ENCODE peak calls at places on chromosomes 11 and 22, in eight cellular contexts. A is astrocyte, F is adrenal gland, V is nephron progenitor cell, W is omental fat pad, X is stomach, K is HCT116, N is MCF 10A. O is an unnamed sample.

GRCh38 chr22:29700206-29700948 is 19.4 kb upstream of the CABP7 start:
- DNase-seq in A (peak; percentile 47), F (no peak), V (no peak), W (no peak), X (no peak), K (no peak), N (no peak), O (no peak)

GRCh38 chr11:1782026-1782696 is 18.4 kb upstream of the CTSD start:
- DNase-seq in A (no peak), F (no peak), V (no peak), W (no peak), X (no peak), K (no peak), N (no peak), O (no peak)

GRCh38 chr11:134244593-134244992 is 8.6 kb downstream of the THYN1 start:
- DNase-seq in A (no peak), F (no peak), V (peak; percentile 16), W (no peak), X (no peak), K (no peak), N (peak; percentile 18), O (no peak)

GRCh38 chr22:38262051-38262795 is 10.6 kb downstream of the TMEM184B start:
- DNase-seq in A (no peak), F (peak; percentile 80), V (no peak), W (no peak), X (peak; percentile 71), K (no peak), N (peak; percentile 78), O (peak; percentile 74)

GRCh38 chr11:63845305-63845704 is 6.4 kb downstream of the MARK2 start:
- DNase-seq in A (peak; percentile 59), F (no peak), V (no peak), W (no peak), X (no peak), K (no peak), N (peak; percentile 69), O (no peak)

GRCh38 chr11:16125796-16126195 is 230.6 kb downstream of the SOX6 start:
- DNase-seq in A (no peak), F (no peak), V (no peak), W (no peak), X (no peak), K (no peak), N (no peak), O (no peak)

GRCh38 chr11:126459691-126460404 is 104.4 kb downstream of the ST3GAL4 start:
- DNase-seq in A (peak; percentile 38), F (no peak), V (no peak), W (no peak), X (no peak), K (no peak), N (no peak), O (no peak)

GRCh38 chr11:47083913-47084312 is 92.8 kb downstream of the ARFGAP2 start:
- DNase-seq in A (peak; percentile 80), F (no peak), V (no peak), W (no peak), X (no peak), K (no peak), N (peak; percentile 39), O (no peak)

GRCh38 chr11:78231962-78232459 is 43.3 kb downstream of the USP35 start:
- DNase-seq in A (peak; percentile 87), F (peak; percentile 76), V (no peak), W (no peak), X (no peak), K (no peak), N (peak; percentile 14), O (no peak)

GRCh38 chr11:73760066-73760679 is 701 bp downstream of the RAB6A start:
- DNase-seq in A (no peak), F (peak; percentile 76), V (peak; percentile 44), W (no peak), X (peak; percentile 37), K (no peak), N (peak; percentile 31), O (peak; percentile 65)

GRCh38 chr11:35398881-35399280 is 20.5 kb downstream of the SLC1A2 start:
- DNase-seq in A (no peak), F (no peak), V (no peak), W (no peak), X (no peak), K (no peak), N (no peak), O (no peak)

GRCh38 chr11:68832476-68833176 is 9.1 kb downstream of the CPT1A start:
- DNase-seq in A (no peak), F (peak; percentile 82), V (no peak), W (no peak), X (peak; percentile 56), K (no peak), N (no peak), O (peak; percentile 57)

GRCh38 chr11:27386176-27386575 is 23.2 kb upstream of the CCDC34 start:
- DNase-seq in A (no peak), F (no peak), V (no peak), W (no peak), X (no peak), K (no peak), N (no peak), O (no peak)

GRCh38 chr11:28585007-28585406 is 476.8 kb downstream of the METTL15 start:
- DNase-seq in A (peak; percentile 42), F (no peak), V (no peak), W (no peak), X (no peak), K (no peak), N (no peak), O (no peak)

GRCh38 chr22:25027552-25027951 is 75.0 kb downstream of the KIAA1671 start:
- DNase-seq in A (no peak), F (no peak), V (no peak), W (no peak), X (no peak), K (no peak), N (peak; percentile 40), O (peak; percentile 55)

GRCh38 chr11:92226331-92227232 is 2.0 kb downstream of the FAT3 start:
- DNase-seq in A (peak; percentile 6), F (no peak), V (peak; percentile 75), W (no peak), X (no peak), K (no peak), N (no peak), O (no peak)

GRCh38 chr11:43315966-43316365 is 4.2 kb downstream of the API5 start:
- DNase-seq in A (peak; percentile 1), F (no peak), V (no peak), W (no peak), X (no peak), K (no peak), N (no peak), O (no peak)

GRCh38 chr11:75497788-75498404 is 27.8 kb downstream of the GDPD5 start:
- DNase-seq in A (no peak), F (no peak), V (no peak), W (no peak), X (no peak), K (no peak), N (no peak), O (no peak)

GRCh38 chr22:18994056-18994455 is 58.0 kb upstream of the PRODH start:
- DNase-seq in A (no peak), F (no peak), V (no peak), W (no peak), X (no peak), K (no peak), N (no peak), O (no peak)

GRCh38 chr22:20916916-20917810 is at the start of gene CRKL:
- DNase-seq in A (peak; percentile 88), F (peak; percentile 98), V (peak; percentile 97), W (peak; percentile 76), X (peak; percentile 98), K (peak; percentile 94), N (peak; percentile 97), O (peak; percentile 96)
- TF ChIP-seq CTCF in A (peak; percentile 83), F (peak; percentile 97), V (peak; percentile 90), W (peak; percentile 86), X (peak; percentile 89), K (peak; percentile 98), N (peak; percentile 81), O (peak; percentile 97)

GRCh38 chr22:45915151-45915550 is 61.8 kb downstream of the WNT7B start:
- DNase-seq in A (no peak), F (no peak), V (no peak), W (no peak), X (no peak), K (no peak), N (no peak), O (no peak)

GRCh38 chr22:45912910-45913309 is 64.1 kb downstream of the WNT7B start:
- DNase-seq in A (no peak), F (no peak), V (no peak), W (no peak), X (no peak), K (no peak), N (no peak), O (no peak)

GRCh38 chr22:45916515-45916914 is 60.4 kb downstream of the WNT7B start:
- DNase-seq in A (no peak), F (no peak), V (no peak), W (no peak), X (no peak), K (no peak), N (peak; percentile 45), O (no peak)

GRCh38 chr22:45915841-45916240 is 61.1 kb downstream of the WNT7B start:
- DNase-seq in A (no peak), F (no peak), V (no peak), W (no peak), X (no peak), K (no peak), N (no peak), O (no peak)

GRCh38 chr22:45914309-45914708 is 62.7 kb downstream of the WNT7B start:
- DNase-seq in A (no peak), F (no peak), V (no peak), W (no peak), X (no peak), K (no peak), N (no peak), O (no peak)
- TF ChIP-seq CTCF in A (no peak), F (no peak), V (no peak), W (no peak), X (no peak), K (no peak), N (no peak), O (no peak)

DNA sequence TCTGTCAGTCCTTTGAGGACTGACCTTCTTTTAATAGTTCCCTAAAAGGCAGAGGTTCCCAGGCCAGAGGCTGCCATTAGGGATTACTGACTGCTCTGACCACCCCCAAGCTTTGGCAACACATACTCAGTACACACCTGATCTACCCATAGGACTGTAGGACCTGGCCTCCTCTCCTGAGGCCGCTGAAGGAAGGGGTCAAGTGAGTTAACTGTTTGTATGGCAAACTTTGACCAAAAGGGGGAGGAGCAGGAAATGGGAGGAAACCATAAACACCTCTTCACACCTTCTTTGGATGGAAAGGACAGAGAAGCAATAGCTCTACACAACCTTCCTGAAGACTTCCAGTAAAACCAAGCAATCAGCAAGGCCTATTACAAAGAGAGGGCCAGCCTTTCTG is 104.0 kb downstream of the APOL5 start:
- DNase-seq in A (no peak), F (no peak), V (no peak), W (no peak), X (no peak), K (no peak), N (no peak), O (peak; percentile 44)
- TF ChIP-seq CTCF in A (no peak), F (no peak), V (no peak), W (no peak), X (no peak), K (no peak), N (no peak), O (no peak)

DNA sequence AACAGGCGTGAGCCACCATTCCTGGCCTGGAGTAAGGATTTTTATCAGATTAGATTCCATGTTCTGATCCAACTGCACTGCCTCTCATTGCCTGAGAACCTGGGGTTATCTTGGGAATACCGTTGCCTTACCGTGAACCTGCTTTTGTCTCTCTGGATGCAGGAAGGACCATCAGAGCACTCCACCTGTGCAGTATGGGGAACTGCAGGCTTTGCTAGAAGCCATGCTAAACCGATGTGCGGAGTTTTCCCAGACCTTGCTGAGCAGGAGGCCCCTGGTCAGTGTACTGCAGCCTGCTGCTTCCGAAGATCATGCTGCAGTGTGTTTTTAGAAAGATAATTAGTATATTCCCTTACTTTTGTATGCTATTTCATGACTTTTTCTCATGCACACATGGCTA is 43.6 kb downstream of the MEI1 start:
- DNase-seq in A (no peak), F (no peak), V (no peak), W (no peak), X (no peak), K (no peak), N (no peak), O (no peak)
- TF ChIP-seq CTCF in A (no peak), F (no peak), V (no peak), W (no peak), X (no peak), K (no peak), N (no peak), O (no peak)

O was measured in colonic mucosa.